ENCODE peak calls at places on chromosomes 11 and 22, in seven cellular contexts. S, D, I, Q, J, U and G are unnamed samples. For H3K36me3, the result is how much of the 10 kb centered on the place peaks cover.

GRCh38 chr11:117809236-117810055 is 12.4 kb upstream of the DSCAML1 start:
- DNase-seq in S (peak), D (peak), I (peak), Q (peak), J (peak), U (peak), G (peak)

GRCh38 chr11:117781650-117782049 is 15.4 kb downstream of the DSCAML1 start:
- DNase-seq in S (no peak), D (peak), I (no peak), Q (no peak), J (no peak), U (no peak), G (no peak)

GRCh38 chr11:39810358-39810757 is 1649.1 kb downstream of the LRRC4C start:
- DNase-seq in S (no peak), D (no peak), I (no peak), Q (peak), J (no peak), U (no peak), G (no peak)

GRCh38 chr22:27204817-27205216 is 547.4 kb downstream of the MIAT start:
- DNase-seq in S (no peak), D (no peak), I (no peak), Q (no peak), J (no peak), U (no peak), G (no peak)

GRCh38 chr11:102620858-102621561 is 4.1 kb downstream of the MMP20 start:
- DNase-seq in S (peak), D (no peak), I (no peak), Q (no peak), J (peak), U (no peak), G (peak)

GRCh38 chr11:118705796-118706545 is 26.5 kb upstream of the TREH start:
- DNase-seq in S (no peak), D (no peak), I (no peak), Q (no peak), J (no peak), U (no peak), G (no peak)

GRCh38 chr11:69460540-69461257 is 20.8 kb upstream of the LINC01488 start:
- DNase-seq in S (no peak), D (peak), I (no peak), Q (no peak), J (peak), U (peak), G (peak)

GRCh38 chr22:48315415-48316244 is 1512.0 kb downstream of the BRD1 start:
- DNase-seq in S (no peak), D (no peak), I (no peak), Q (no peak), J (no peak), U (no peak), G (no peak)

GRCh38 chr22:27959335-27960090 is 40.5 kb upstream of the PITPNB start:
- DNase-seq in S (peak), D (no peak), I (no peak), Q (peak), J (no peak), U (no peak), G (no peak)

GRCh38 chr22:18954941-18955571 is 19.0 kb upstream of the PRODH start:
- DNase-seq in S (no peak), D (peak), I (no peak), Q (no peak), J (no peak), U (no peak), G (no peak)

GRCh38 chr22:26642465-26643367 is 14.7 kb upstream of the MIAT start:
- DNase-seq in S (no peak), D (peak), I (no peak), Q (no peak), J (no peak), U (no peak), G (no peak)

GRCh38 chr22:44037519-44038370 is 13.6 kb downstream of the PARVB start:
- DNase-seq in S (no peak), D (no peak), I (peak), Q (no peak), J (peak), U (peak), G (peak)

GRCh38 chr11:115407496-115407895 is 96.7 kb downstream of the CADM1 start:
- DNase-seq in S (no peak), D (no peak), I (no peak), Q (no peak), J (no peak), U (no peak), G (no peak)

GRCh38 chr11:111557425-111558111 is 17.0 kb downstream of the LAYN start:
- DNase-seq in S (no peak), D (no peak), I (peak), Q (no peak), J (peak), U (peak), G (peak)

GRCh38 chr11:70744396-70745185 is 346.3 kb downstream of the CTTN start:
- DNase-seq in S (no peak), D (peak), I (no peak), Q (no peak), J (no peak), U (no peak), G (no peak)

GRCh38 chr11:105621985-105622384 is 12.1 kb downstream of the GRIA4 start:
- DNase-seq in S (no peak), D (no peak), I (no peak), Q (no peak), J (no peak), U (no peak), G (no peak)

GRCh38 chr11:69979632-69980031 is 98.5 kb upstream of the ANO1 start:
- DNase-seq in S (no peak), D (no peak), I (no peak), Q (no peak), J (no peak), U (no peak), G (no peak)

GRCh38 chr22:29469755-29470154 is 10.3 kb upstream of the NEFH start:
- DNase-seq in S (peak), D (no peak), I (no peak), Q (peak), J (no peak), U (no peak), G (no peak)

GRCh38 chr11:79414644-79415317 is 26.0 kb downstream of the TENM4 start:
- DNase-seq in S (peak), D (no peak), I (no peak), Q (no peak), J (peak), U (peak), G (peak)

GRCh38 chr11:42552786-42553185 is 759.0 kb upstream of the API5 start:
- DNase-seq in S (peak), D (no peak), I (no peak), Q (no peak), J (no peak), U (peak), G (peak)

GRCh38 chr11:7019500-7020182 is 505 bp downstream of the ZNF214 start:
- DNase-seq in S (peak), D (peak), I (peak), Q (peak), J (peak), U (peak), G (peak)

GRCh38 chr22:45091254-45091854 is 72.4 kb upstream of the NUP50 start:
- DNase-seq in S (no peak), D (no peak), I (no peak), Q (no peak), J (no peak), U (no peak), G (no peak)

GRCh38 chr11:128247235-128247594 is 340.1 kb downstream of the ETS1 start:
- DNase-seq in S (no peak), D (no peak), I (peak), Q (no peak), J (no peak), U (no peak), G (no peak)

GRCh38 chr11:11400635-11401232 is 47.7 kb upstream of the CSNK2A3 start:
- DNase-seq in S (no peak), D (no peak), I (no peak), Q (no peak), J (no peak), U (no peak), G (no peak)

GRCh38 chr11:107044503-107044902 is 26.2 kb upstream of the GUCY1A2 start:
- DNase-seq in S (no peak), D (no peak), I (no peak), Q (no peak), J (no peak), U (peak), G (no peak)

GRCh38 chr11:134942633-134943032 is 530.6 kb upstream of the B3GAT1 start:
- DNase-seq in S (no peak), D (no peak), I (no peak), Q (no peak), J (no peak), U (no peak), G (no peak)

GRCh38 chr11:116540019-116540418 is 232.8 kb downstream of the BUD13 start:
- DNase-seq in S (no peak), D (no peak), I (no peak), Q (no peak), J (no peak), U (no peak), G (no peak)

GRCh38 chr22:32897400-32897799 is 95.9 kb downstream of the TIMP3 start:
- DNase-seq in S (no peak), D (no peak), I (no peak), Q (no peak), J (peak), U (peak), G (no peak)

GRCh38 chr11:75577198-75577597 is 15.1 kb downstream of the SERPINH1 start:
- DNase-seq in S (peak), D (peak), I (peak), Q (peak), J (peak), U (no peak), G (peak)

GRCh38 chr11:116431842-116432241 is 340.9 kb downstream of the BUD13 start:
- DNase-seq in S (no peak), D (no peak), I (no peak), Q (no peak), J (no peak), U (no peak), G (no peak)

GRCh38 chr11:83063073-83063754 is 8.5 kb downstream of the RAB30 start:
- DNase-seq in S (no peak), D (no peak), I (no peak), Q (no peak), J (peak), U (no peak), G (no peak)

GRCh38 chr22:43967069-43967468 is 11.8 kb downstream of the SAMM50 start:
- DNase-seq in S (no peak), D (no peak), I (no peak), Q (no peak), J (no peak), U (no peak), G (no peak)

GRCh38 chr11:128379587-128380279 is 207.6 kb downstream of the ETS1 start:
- DNase-seq in S (no peak), D (no peak), I (no peak), Q (peak), J (no peak), U (peak), G (no peak)

GRCh38 chr11:118916842-118917388 is 8.8 kb downstream of the BCL9L start:
- DNase-seq in S (peak), D (no peak), I (peak), Q (peak), J (peak), U (peak), G (peak)

GRCh38 chr11:35377262-35377661 is 42.1 kb downstream of the SLC1A2 start:
- DNase-seq in S (no peak), D (no peak), I (no peak), Q (no peak), J (no peak), U (no peak), G (no peak)

GRCh38 chr11:122910775-122911174 is 28.2 kb downstream of the JHY start:
- DNase-seq in S (no peak), D (no peak), I (no peak), Q (peak), J (peak), U (peak), G (no peak)

GRCh38 chr11:60910281-60910687 is 3.7 kb upstream of the TMEM109 start:
- DNase-seq in S (no peak), D (no peak), I (no peak), Q (no peak), J (no peak), U (no peak), G (no peak)

GRCh38 chr11:125345706-125346561 is 150.1 kb downstream of the FEZ1 start:
- DNase-seq in S (peak), D (peak), I (peak), Q (peak), J (peak), U (peak), G (peak)

DNA sequence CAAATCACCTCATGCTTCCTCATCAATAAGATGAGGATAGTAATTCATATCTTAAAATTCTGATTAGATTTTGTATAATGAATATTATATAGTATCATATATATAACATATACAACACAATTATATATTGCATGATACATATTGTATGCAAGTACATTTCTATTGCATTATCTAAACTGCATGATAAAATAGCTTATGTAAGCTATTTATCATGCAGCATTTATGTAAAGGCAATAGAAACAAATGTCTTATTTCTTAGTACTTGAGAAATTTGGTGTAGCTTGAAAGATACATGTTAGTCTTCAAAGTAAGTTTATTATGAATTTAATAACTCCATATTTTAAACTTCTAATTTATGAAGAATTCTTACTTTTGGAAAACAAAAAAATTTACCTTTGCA is 5.5 kb downstream of the LIN7C start:
- DNase-seq in S (no peak), D (no peak), I (no peak), Q (no peak), J (no peak), U (no peak), G (no peak)
- H3K36me3 ChIP-seq in S (under half), D (half or more), I (under half), Q (under half), J (under half), U (under half), G (under half)

GRCh38 chr11:120231963-120232362 is 8.0 kb upstream of the POU2F3 start:
- DNase-seq in S (no peak), D (no peak), I (no peak), Q (no peak), J (no peak), U (peak), G (no peak)
- H3K4me3 ChIP-seq in S (no peak), D (no peak), I (no peak), Q (no peak), J (no peak), U (no peak), G (no peak)

DNA sequence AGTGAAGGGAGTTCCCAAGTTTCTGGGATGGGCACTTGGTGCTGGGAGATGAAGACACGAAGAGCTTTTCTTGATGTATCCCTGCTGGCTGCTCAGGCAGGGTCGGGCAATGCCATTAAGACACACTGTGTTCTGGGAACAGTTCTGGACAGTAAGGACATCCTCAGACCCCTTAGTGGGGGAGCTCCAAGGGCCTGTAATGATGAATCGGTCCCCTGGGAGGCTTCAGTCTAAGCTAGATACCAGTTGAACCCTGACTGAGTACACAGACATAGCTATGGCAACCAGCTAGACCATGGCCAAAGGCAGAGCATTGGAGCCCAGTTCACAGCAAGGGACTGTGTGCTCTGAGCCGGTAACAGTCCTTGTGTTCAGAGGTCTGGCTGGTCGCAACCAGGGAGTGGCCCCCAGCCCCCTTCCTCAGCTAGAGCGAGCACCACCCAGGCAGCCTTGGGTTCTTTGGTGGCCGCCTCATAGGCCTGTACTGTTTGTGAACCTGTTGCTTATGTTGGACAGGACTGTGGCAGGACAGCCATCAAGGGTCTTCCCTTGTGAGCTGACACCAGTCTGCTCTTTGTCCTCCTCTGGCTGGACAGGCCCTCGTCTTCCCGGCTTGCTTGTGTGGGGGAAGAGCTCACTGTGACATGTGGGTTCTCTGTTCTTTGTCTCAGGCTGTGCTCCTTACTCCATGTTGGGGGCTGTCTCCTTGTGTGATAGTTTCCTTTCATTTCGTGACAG is 25.0 kb downstream of the MED15 start:
- DNase-seq in S (no peak), D (peak), I (no peak), Q (no peak), J (no peak), U (no peak), G (no peak)
- H3K36me3 ChIP-seq in S (under half), D (under half), I (under half), Q (under half), J (under half), U (under half), G (half or more)

GRCh38 chr22:39149915-39150847 is 2.3 kb downstream of the CBX7 start:
- DNase-seq in S (no peak), D (no peak), I (no peak), Q (no peak), J (no peak), U (no peak), G (no peak)

GRCh38 chr22:39152511-39153219 is at the start of gene CBX7:
- DNase-seq in S (peak), D (peak), I (peak), Q (peak), J (peak), U (peak), G (peak)

GRCh38 chr22:39152024-39152510 is 413 bp downstream of the CBX7 start:
- DNase-seq in S (no peak), D (no peak), I (no peak), Q (no peak), J (no peak), U (no peak), G (no peak)

GRCh38 chr22:39151329-39151975 is 1.0 kb downstream of the CBX7 start:
- DNase-seq in S (no peak), D (no peak), I (no peak), Q (no peak), J (no peak), U (no peak), G (no peak)

GRCh38 chr22:39150848-39151215 is 1.6 kb downstream of the CBX7 start:
- DNase-seq in S (no peak), D (no peak), I (no peak), Q (no peak), J (no peak), U (no peak), G (no peak)
- H3K4me3 ChIP-seq in S (no peak), D (peak), I (peak), Q (no peak), J (no peak), U (no peak), G (no peak)

GRCh38 chr11:127059286-127060200 is 59.0 kb upstream of the KIRREL3 start:
- DNase-seq in S (no peak), D (no peak), I (no peak), Q (no peak), J (no peak), U (no peak), G (peak)
- H3K36me3 ChIP-seq in S (under half), D (under half), I (under half), Q (under half), J (under half), U (under half), G (under half)

GRCh38 chr11:66115638-66116410 is 45.8 kb downstream of the PACS1 start:
- DNase-seq in S (no peak), D (no peak), I (no peak), Q (no peak), J (peak), U (no peak), G (no peak)
- H3K4me3 ChIP-seq in S (no peak), D (no peak), I (no peak), Q (no peak), J (no peak), U (no peak), G (no peak)

GRCh38 chr22:35424761-35425160 is 24.8 kb downstream of the MCM5 start:
- DNase-seq in S (no peak), D (no peak), I (no peak), Q (no peak), J (no peak), U (no peak), G (no peak)

GRCh38 chr22:35424081-35424480 is 24.1 kb downstream of the MCM5 start:
- DNase-seq in S (no peak), D (no peak), I (no peak), Q (no peak), J (no peak), U (no peak), G (no peak)

GRCh38 chr22:35425546-35425945 is 25.6 kb downstream of the MCM5 start:
- DNase-seq in S (no peak), D (no peak), I (no peak), Q (no peak), J (no peak), U (no peak), G (no peak)

GRCh38 chr22:35426801-35427140 is 26.8 kb downstream of the MCM5 start:
- DNase-seq in S (no peak), D (no peak), I (no peak), Q (peak), J (no peak), U (no peak), G (no peak)

DNA sequence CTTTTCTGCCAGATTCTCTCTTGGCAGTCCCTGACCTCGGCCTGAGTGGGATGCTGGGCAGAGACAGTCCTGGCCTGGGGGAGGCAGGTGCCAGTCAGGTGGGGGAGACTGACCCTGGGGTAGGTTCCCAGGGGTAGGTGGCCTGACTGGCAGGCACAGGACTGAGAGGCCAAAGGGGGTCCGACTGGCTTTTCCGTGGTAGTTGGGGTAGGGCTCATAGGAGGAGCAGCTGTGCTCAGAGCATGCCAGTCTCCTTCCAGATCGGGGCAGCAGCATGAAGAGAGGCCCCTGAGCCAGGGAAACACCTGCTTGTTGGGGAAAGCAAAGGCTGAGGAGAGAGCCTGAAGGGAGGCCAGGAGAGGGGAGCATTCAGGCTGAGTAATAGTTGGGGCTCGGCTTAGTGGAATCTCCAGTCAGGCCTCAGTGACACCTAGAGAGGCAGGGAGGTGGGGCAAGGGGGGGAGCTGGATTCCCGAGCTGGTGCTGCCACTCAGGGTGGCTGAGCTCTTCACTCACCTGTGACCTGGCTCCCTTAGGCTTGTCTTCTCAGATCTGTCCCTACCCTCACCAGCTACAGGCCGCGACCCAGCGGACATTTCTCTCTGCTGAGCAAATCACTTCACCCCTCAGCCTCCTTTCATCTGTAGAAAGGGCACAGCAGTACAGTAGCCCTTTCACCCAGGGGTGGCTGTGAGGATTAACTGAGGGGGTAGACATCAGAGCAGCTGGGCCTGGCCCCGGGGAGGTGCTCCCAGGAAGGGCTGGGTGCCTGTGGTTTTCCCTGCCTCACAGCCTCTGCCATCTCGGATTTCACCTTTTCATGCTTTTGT is 26.2 kb downstream of the MCM5 start:
- DNase-seq in S (no peak), D (no peak), I (no peak), Q (no peak), J (peak), U (no peak), G (no peak)
- H3K36me3 ChIP-seq in S (under half), D (half or more), I (under half), Q (under half), J (under half), U (under half), G (half or more)